ENCODE peak calls at places on chromosomes 13 and 19, in eight cellular contexts. U is D721Med, J is body of pancreas, C is mammary epithelial cell, L is B cell, Z is mesothelial cell of epicardium, B is AG04450, V is endothelial cell. E is an unnamed sample.

GRCh38 chr19:47028372-47028672 is 8.7 kb downstream of the NPAS1 start:
- DNase-seq in C (no peak), B (no peak), L (no peak), J (no peak), V (peak), U (peak), Z (no peak), E (no peak)

GRCh38 chr13:41700790-41701310 is 243.5 kb downstream of the RGCC start:
- DNase-seq in Z (no peak), B (peak), V (no peak), U (no peak), L (no peak), J (peak), C (peak), E (no peak)

GRCh38 chr13:42660367-42660965 is 86.5 kb downstream of the TNFSF11 start:
- DNase-seq in L (no peak), C (peak), Z (no peak), V (no peak), B (no peak), U (no peak), J (no peak), E (no peak)

GRCh38 chr13:101453784-101454201 is 1.3 kb downstream of the ITGBL1 start:
- DNase-seq in L (no peak), Z (no peak), J (peak), U (no peak), V (peak), B (no peak), C (peak), E (no peak)

GRCh38 chr19:2333807-2334211 is 5.3 kb downstream of the SPPL2B start:
- DNase-seq in U (no peak), B (no peak), J (no peak), L (peak), V (no peak), Z (no peak), C (no peak), E (no peak)

GRCh38 chr13:99980201-99981114 is 1.1 kb upstream of the ZIC2 start:
- DNase-seq in B (no peak), J (peak), U (peak), V (peak), Z (no peak), L (peak), C (peak), E (no peak)

GRCh38 chr19:35314858-35315470 is 14.0 kb upstream of the CD22 start:
- DNase-seq in V (no peak), U (no peak), B (no peak), C (no peak), Z (no peak), L (peak), J (no peak), E (no peak)

GRCh38 chr19:7673995-7674667 is 2.8 kb upstream of the MCEMP1 start:
- DNase-seq in V (no peak), Z (no peak), L (no peak), U (no peak), J (peak), C (peak), B (no peak), E (no peak)

GRCh38 chr19:55092423-55093318 is 17.0 kb downstream of the EPS8L1 start:
- DNase-seq in V (no peak), Z (no peak), L (peak), J (no peak), C (no peak), U (no peak), B (no peak), E (no peak)

GRCh38 chr19:19448238-19448544 is 42.7 kb downstream of the GATAD2A start:
- DNase-seq in L (no peak), J (peak), Z (no peak), V (no peak), U (no peak), C (no peak), B (no peak), E (no peak)

GRCh38 chr13:45879666-45880065 is 28.1 kb upstream of the SIAH3 start:
- DNase-seq in U (no peak), J (peak), Z (no peak), C (peak), V (peak), L (no peak), B (no peak), E (no peak)

GRCh38 chr13:22009500-22009899 is 338.6 kb downstream of the FGF9 start:
- DNase-seq in J (peak), V (no peak), U (no peak), B (no peak), L (no peak), C (no peak), Z (no peak), E (no peak)

GRCh38 chr13:97286317-97287046 is 64.3 kb downstream of the MBNL2 start:
- DNase-seq in B (no peak), L (no peak), Z (no peak), J (no peak), V (no peak), U (no peak), C (no peak), E (no peak)

GRCh38 chr19:18839465-18840287 is 7.9 kb downstream of the UPF1 start:
- DNase-seq in B (no peak), J (peak), U (no peak), L (peak), C (no peak), V (no peak), Z (no peak), E (no peak)

GRCh38 chr13:27965740-27966640 is 3.1 kb downstream of the CDX2 start:
- DNase-seq in C (no peak), J (no peak), U (no peak), V (no peak), B (no peak), Z (no peak), L (peak), E (no peak)

GRCh38 chr19:4441994-4442845 is 15.4 kb downstream of the UBXN6 start:
- DNase-seq in V (no peak), Z (no peak), J (no peak), L (peak), U (no peak), C (no peak), B (no peak), E (no peak)

GRCh38 chr13:91078093-91078679 is 269.3 kb upstream of the MIR17HG start:
- DNase-seq in Z (no peak), L (no peak), V (no peak), C (no peak), J (no peak), U (no peak), B (no peak), E (no peak)

GRCh38 chr13:30341815-30342570 is 34.6 kb upstream of the KATNAL1 start:
- DNase-seq in Z (peak), B (peak), L (no peak), V (no peak), U (no peak), C (peak), J (peak), E (peak)

GRCh38 chr13:73767747-73768315 is 366.4 kb downstream of the KLF12 start:
- DNase-seq in C (no peak), Z (no peak), V (peak), J (no peak), B (no peak), U (no peak), L (peak), E (no peak)

GRCh38 chr19:1247747-1248453 is 483 bp upstream of the MIDN start:
- DNase-seq in C (no peak), B (no peak), V (peak), Z (no peak), U (no peak), L (peak), J (peak), E (no peak)

GRCh38 chr13:31765441-31765840 is 26.1 kb downstream of the RXFP2 start:
- DNase-seq in C (peak), J (no peak), U (no peak), Z (no peak), B (peak), V (no peak), L (no peak), E (no peak)

GRCh38 chr13:95677564-95678386 is 836 bp downstream of the DNAJC3 start:
- DNase-seq in Z (no peak), V (no peak), B (no peak), L (no peak), U (no peak), J (peak), C (peak), E (no peak)

GRCh38 chr13:56713656-56714055 is 427.1 kb upstream of the PRR20A start:
- DNase-seq in B (no peak), Z (no peak), V (no peak), J (no peak), L (no peak), C (no peak), U (no peak), E (no peak)

GRCh38 chr13:19591864-19592263 is 30.5 kb upstream of the TPTE2 start:
- DNase-seq in Z (no peak), B (no peak), V (no peak), L (no peak), J (no peak), C (no peak), U (no peak), E (no peak)

GRCh38 chr13:102610296-102610895 is 13.6 kb downstream of the TPP2 start:
- DNase-seq in Z (no peak), U (no peak), V (no peak), J (no peak), B (no peak), L (no peak), C (no peak), E (no peak)

GRCh38 chr13:44815507-44816074 is 173.7 kb downstream of the NUFIP1 start:
- DNase-seq in Z (no peak), U (no peak), J (peak), C (peak), B (peak), V (no peak), L (no peak), E (peak)

GRCh38 chr13:52862358-52863206 is 14.1 kb upstream of the PCDH8 start:
- DNase-seq in Z (no peak), U (no peak), J (peak), C (no peak), B (no peak), V (peak), L (no peak), E (no peak)
- TF ChIP-seq CTCF in Z (peak), U (peak), J (peak), C (peak), B (peak), V (peak), L (peak), E (peak)

DNA sequence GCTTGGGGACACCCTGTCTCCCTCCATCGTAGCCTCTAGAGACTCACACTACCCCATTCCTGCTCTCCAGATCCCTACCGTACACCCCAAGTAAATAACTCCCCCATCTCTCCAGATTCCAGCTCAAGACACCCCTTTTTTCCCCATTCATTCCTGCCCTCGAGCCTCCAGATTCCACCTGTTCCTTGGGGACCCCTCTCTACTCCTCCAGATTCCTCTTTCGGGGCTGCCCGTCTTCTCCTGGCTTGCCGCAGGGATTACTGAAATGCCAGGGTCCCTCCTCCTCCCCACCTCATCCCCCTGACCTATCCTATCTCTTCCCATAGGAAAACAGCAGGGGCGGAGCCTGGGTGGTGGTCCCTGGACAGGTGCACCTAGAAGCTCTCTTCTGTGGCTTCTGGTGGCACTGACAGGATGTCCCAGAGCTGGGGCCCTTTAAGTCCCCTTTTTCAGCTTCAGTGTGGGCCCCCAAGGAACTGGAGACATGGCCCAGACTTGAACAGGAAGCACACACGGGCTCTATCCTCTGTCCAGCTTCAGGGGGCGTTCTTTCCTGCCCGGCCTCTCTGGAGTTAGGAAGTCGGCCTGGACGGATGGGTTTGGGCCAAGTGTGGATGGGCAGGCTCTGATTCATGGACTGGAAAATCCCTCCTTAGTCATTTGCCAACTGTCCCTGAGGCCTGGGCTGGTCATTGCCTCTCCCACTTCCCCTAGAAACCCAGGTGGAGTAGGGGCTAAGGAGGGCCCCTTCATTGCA is 1.2 kb downstream of the ZSWIM4 start:
- DNase-seq in J (peak), V (no peak), B (peak), C (peak), U (no peak), Z (no peak), L (no peak), E (peak)
- TF ChIP-seq CTCF in J (no peak), V (no peak), B (peak), C (peak), U (no peak), Z (no peak), L (no peak), E (peak)

GRCh38 chr13:98508280-98509074 is 68.4 kb downstream of the STK24 start:
- DNase-seq in B (peak), C (peak), J (no peak), Z (no peak), L (no peak), V (no peak), U (no peak), E (peak)
- TF ChIP-seq CTCF in B (no peak), C (no peak), J (no peak), Z (no peak), L (no peak), V (no peak), U (no peak), E (no peak)

DNA sequence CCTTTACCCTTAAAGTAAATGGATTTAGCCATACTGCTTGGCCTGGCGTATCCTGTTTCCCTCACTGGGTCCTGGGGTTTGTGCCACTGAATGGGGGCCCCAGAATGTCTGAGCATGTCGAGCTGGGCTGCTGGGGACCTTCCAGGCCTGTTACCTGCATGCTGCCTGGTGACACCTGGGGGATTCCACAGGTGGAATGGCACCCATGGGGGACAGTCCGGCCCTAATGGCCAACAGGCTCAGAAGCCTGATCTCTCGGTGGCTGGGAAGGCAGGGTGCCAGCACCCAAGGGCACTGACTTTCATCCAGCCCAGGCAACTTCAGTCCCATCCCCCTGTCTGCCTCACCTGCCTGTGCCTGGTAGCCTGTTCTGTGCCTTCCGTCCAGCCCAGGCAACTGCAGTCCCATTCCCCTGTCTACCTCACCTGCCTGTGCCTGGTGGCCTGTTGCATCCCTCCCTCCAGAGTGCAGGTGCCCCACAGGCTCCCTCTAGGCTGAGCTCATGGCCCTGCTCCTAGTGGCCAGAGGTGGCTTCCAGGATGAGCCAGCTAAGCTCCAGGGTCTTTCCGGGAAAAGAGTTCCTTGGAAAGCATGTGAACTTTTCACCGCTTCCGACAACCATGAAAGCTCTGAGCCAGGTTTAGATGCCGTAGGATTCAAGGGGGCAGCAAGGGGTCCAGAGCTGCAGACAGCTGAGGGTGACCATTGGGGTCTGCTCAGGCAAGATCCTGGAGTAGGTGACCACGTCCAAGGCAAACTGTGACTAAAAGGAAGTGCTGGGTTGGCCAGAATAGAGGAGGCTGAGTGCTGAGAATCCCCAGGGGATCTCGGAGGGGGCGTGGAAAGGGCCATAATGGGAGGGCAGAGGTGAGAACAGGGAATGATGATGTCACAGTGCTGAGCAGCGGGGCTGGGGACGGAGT is 30.3 kb upstream of the ZNF492 start:
- DNase-seq in B (no peak), Z (no peak), L (no peak), J (no peak), C (no peak), V (no peak), U (no peak), E (no peak)
- TF ChIP-seq CTCF in B (no peak), Z (no peak), L (no peak), J (no peak), C (no peak), V (no peak), U (no peak), E (no peak)

GRCh38 chr19:58575183-58576041 is 2.3 kb upstream of the MZF1 start:
- DNase-seq in L (peak), C (peak), B (peak), J (peak), U (no peak), Z (peak), V (peak), E (peak)
- TF ChIP-seq CTCF in L (no peak), C (peak), B (peak), J (peak), U (no peak), Z (no peak), V (no peak), E (no peak)

GRCh38 chr13:109758937-109759480 is 27.4 kb downstream of the IRS2 start:
- DNase-seq in C (no peak), B (no peak), L (no peak), V (no peak), Z (no peak), J (no peak), U (no peak), E (no peak)

GRCh38 chr13:109759609-109760008 is 26.8 kb downstream of the IRS2 start:
- DNase-seq in Z (no peak), U (no peak), L (no peak), C (no peak), J (no peak), B (no peak), V (no peak), E (no peak)

GRCh38 chr13:109756778-109757177 is 29.6 kb downstream of the IRS2 start:
- DNase-seq in Z (no peak), V (no peak), U (no peak), C (no peak), J (no peak), B (no peak), L (no peak), E (no peak)

GRCh38 chr13:109755997-109756396 is 30.4 kb downstream of the IRS2 start:
- DNase-seq in V (no peak), L (no peak), B (no peak), U (no peak), J (no peak), C (no peak), Z (no peak), E (no peak)

DNA sequence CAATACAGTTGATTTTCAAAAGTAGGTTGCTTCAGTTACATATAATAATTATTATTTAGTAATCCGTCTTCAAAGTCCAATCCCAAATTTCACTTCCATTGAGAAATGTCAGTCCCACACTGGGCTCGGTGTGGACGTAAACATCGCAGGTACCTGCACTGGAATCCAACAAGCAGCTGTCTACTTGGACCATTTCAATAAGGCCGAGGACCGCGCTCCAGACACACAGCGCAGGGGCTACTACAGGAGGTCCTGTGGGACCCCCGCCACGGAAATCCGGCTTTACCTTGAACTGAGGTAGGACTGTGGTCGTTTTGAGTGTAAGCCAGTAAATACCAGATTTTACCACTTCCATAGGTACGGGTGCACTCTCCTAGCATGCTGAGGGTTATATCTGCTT is 30.8 kb downstream of the IRS2 start:
- DNase-seq in U (no peak), Z (no peak), V (no peak), B (no peak), C (no peak), L (no peak), J (no peak), E (no peak)
- TF ChIP-seq CTCF in U (no peak), Z (no peak), V (no peak), B (no peak), C (no peak), L (no peak), J (no peak), E (no peak)

GRCh38 chr13:50805805-50806204 is 37.7 kb downstream of the DLEU7 start:
- DNase-seq in L (no peak), V (no peak), U (no peak), C (peak), Z (no peak), J (no peak), B (no peak), E (no peak)
- TF ChIP-seq CTCF in L (no peak), V (no peak), U (peak), C (peak), Z (no peak), J (no peak), B (no peak), E (no peak)

DNA sequence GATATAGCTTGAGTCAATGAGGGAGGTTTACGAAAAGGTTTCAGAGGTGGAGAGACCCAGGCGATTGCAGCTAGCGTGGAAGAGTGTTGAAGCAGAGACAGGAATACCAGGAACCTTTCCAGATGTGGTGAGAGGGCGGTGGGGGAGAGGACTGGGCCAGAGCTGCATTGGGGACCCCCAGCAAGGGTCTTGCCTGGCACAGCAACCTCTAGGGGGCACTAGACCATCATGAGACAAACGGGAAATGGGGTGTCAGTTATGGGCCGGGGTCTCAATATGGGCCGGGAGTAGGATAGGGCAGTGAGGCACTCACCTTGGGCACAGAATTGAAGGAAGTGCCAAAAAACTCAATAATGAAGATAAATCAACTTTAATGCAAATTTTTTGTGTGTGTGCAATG is 2.1 kb upstream of the LRP3 start:
- DNase-seq in C (no peak), B (no peak), J (no peak), L (no peak), Z (no peak), V (no peak), U (no peak), E (no peak)
- TF ChIP-seq CTCF in C (peak), B (peak), J (no peak), L (no peak), Z (no peak), V (no peak), U (no peak), E (peak)

E was measured in epithelial cell of proximal tubule.